ENCODE peak calls at places on chromosomes 16 and 17, in six cellular contexts. P is esophagus squamous epithelium, F is GM23248, E is upper lobe of right lung, D is SK-N-SH, Z is psoas muscle. C is an unnamed sample. For H3K4me1, the result is how much of the 10 kb centered on the place peaks cover.

GRCh38 chr17:59762826-59763374 is 55.4 kb downstream of the VMP1 start:
- DNase-seq in P (no peak), F (no peak), E (no peak), D (no peak), Z (no peak), C (no peak)

GRCh38 chr17:67588326-67588725 is 129.4 kb upstream of the NOL11 start:
- DNase-seq in P (no peak), F (no peak), E (no peak), D (no peak), Z (no peak), C (no peak)

GRCh38 chr16:73966851-73967250 is 329.8 kb upstream of the PSMD7 start:
- DNase-seq in P (no peak), F (no peak), E (no peak), D (no peak), Z (no peak), C (no peak)

GRCh38 chr17:32878211-32878610 is 1.3 kb upstream of the MYO1D start:
- DNase-seq in P (no peak), F (peak), E (peak), D (no peak), Z (peak), C (no peak)

GRCh38 chr17:57985675-57985974 is 2.4 kb downstream of the VEZF1 start:
- DNase-seq in P (no peak), F (peak), E (no peak), D (peak), Z (no peak), C (no peak)

GRCh38 chr16:56774009-56774408 is 44.1 kb downstream of the NUP93 start:
- DNase-seq in P (no peak), F (no peak), E (no peak), D (no peak), Z (no peak), C (no peak)

GRCh38 chr17:348692-349425 is 3.7 kb downstream of the RPH3AL start:
- DNase-seq in P (no peak), F (no peak), E (peak), D (no peak), Z (peak), C (no peak)

GRCh38 chr17:51118330-51119195 is 2.1 kb downstream of the SPAG9 start:
- DNase-seq in P (no peak), F (peak), E (no peak), D (peak), Z (peak), C (no peak)

GRCh38 chr16:22847100-22847499 is 33.1 kb downstream of the HS3ST2 start:
- DNase-seq in P (no peak), F (no peak), E (no peak), D (no peak), Z (no peak), C (no peak)

GRCh38 chr16:23534868-23535860 is 22.0 kb downstream of the EARS2 start:
- DNase-seq in P (no peak), F (peak), E (no peak), D (no peak), Z (no peak), C (no peak)

GRCh38 chr16:69522041-69522578 is 43.7 kb upstream of the NFAT5 start:
- DNase-seq in P (no peak), F (no peak), E (no peak), D (no peak), Z (no peak), C (no peak)

GRCh38 chr17:59371426-59372099 is 40.1 kb downstream of the YPEL2 start:
- DNase-seq in P (no peak), F (peak), E (no peak), D (no peak), Z (peak), C (no peak)

GRCh38 chr16:2500634-2500936 is 13.2 kb upstream of the ATP6V0C start:
- DNase-seq in P (no peak), F (no peak), E (no peak), D (peak), Z (no peak), C (no peak)

GRCh38 chr16:47060596-47060995 is 83.1 kb downstream of the NETO2 start:
- DNase-seq in P (no peak), F (no peak), E (peak), D (no peak), Z (no peak), C (no peak)

GRCh38 chr16:85690469-85691064 is 1.8 kb upstream of the GINS2 start:
- DNase-seq in P (no peak), F (no peak), E (no peak), D (peak), Z (no peak), C (no peak)

DNA sequence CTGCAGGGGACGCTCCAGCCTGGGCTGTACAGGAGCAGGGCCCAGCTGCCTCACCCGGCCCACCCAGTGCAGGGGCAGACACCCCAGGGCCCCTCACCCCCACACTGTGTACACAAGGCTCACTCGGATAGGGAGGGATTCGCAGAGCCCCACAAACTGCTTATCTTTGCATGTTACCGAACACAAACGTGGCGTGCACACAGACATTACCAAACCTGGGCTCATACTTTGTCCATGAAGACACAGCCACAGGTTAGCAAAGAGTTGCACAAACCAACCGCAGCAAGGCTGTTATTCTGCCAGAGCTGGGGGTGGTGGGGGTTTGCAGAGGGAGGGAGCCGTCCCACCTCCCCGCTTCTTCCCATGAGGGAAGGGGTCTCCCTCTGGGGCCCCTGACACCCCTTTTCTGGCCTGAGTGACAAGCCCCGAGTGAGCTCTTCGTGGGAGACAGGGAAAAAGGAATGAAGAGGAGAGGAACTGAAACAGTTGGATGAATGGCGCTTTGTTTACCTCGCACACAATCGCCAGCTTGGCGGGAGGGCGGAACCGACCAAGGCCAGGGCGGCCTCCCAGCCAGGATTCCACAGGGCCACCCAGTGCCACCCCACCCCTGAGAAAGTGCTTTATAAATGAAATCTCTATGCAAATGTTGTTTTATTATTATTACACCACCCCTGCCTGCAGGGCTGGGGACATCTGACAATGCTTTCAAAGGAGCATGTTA is 434 bp upstream of the CPSF4L start:
- DNase-seq in P (no peak), F (no peak), E (no peak), D (peak), Z (no peak), C (peak)
- H3K4me1 ChIP-seq in P (under half), F (under half), E (under half), D (under half), Z (under half), C (under half)

GRCh38 chr17:15264542-15264941 is 584 bp downstream of the PMP22 start:
- DNase-seq in P (no peak), F (no peak), E (peak), D (no peak), Z (peak), C (no peak)
- H3K4me1 ChIP-seq in P (half or more), F (under half), E (under half), D (under half), Z (under half), C (under half)

DNA sequence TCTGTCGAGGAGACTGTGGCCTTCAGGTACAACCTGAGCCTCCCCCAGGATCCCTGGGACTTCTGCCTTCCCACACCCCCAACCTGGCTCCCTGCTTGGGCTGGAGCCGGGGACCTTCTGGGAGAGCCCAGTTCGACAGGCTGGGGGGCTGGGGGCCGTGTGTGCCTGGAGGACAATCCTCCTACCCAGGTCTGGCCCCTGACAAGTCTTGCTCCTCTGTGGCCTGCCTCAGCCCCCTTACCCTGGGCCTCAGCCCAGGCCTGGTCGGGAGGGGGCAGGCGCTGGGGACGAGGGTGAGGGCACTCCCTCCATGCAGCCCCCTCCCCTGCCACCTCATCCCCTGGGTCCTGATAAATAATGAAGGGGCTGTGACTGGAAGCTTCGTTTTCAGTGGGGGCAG is 5.2 kb upstream of the BAHCC1 start:
- DNase-seq in P (no peak), F (no peak), E (no peak), D (no peak), Z (no peak), C (no peak)
- H3K4me1 ChIP-seq in P (half or more), F (under half), E (half or more), D (under half), Z (under half), C (under half)

GRCh38 chr16:12311887-12312286 is 335.4 kb downstream of the SNX29 start:
- DNase-seq in P (no peak), F (peak), E (no peak), D (no peak), Z (no peak), C (no peak)

GRCh38 chr16:12314786-12315185 is 338.3 kb downstream of the SNX29 start:
- DNase-seq in P (no peak), F (peak), E (no peak), D (no peak), Z (no peak), C (no peak)

GRCh38 chr16:12311309-12311708 is 334.8 kb downstream of the SNX29 start:
- DNase-seq in P (no peak), F (no peak), E (no peak), D (no peak), Z (no peak), C (no peak)

GRCh38 chr16:12315330-12316138 is 339.0 kb downstream of the SNX29 start:
- DNase-seq in P (no peak), F (no peak), E (no peak), D (no peak), Z (no peak), C (no peak)

DNA sequence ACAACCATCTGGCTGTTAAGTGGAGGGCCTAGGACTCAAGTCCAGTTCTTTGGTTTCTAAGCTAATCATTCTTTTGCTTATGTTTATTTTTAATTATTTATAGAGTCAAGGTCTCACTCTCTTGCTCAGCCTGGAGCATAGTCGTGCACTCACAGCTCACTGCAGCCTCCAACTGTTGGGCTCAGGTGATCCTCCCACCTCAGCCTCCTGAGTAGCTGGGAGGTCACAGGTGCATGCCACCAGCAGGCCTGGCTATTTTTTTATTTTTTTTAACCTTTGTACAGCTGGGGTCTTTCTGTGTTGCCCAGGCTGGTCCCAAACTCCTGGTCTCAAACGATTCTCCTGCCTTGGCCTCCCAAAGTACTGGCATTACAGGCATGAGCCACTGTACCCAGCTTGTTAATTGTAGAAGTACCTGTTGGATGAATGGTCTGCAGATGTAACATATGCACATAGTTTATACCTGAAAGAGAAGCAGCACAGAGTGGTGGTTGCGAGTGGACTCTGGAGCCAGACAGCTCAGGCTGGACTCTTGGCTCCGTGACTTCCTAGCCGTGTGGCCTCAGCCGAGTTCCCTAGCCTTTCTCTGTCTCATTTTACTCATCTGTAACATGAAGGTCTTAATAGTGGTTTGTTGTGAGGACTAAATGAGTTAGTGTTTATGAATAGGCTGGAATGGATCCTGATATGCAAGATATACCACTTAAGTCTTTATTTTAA is 337.5 kb downstream of the SNX29 start:
- DNase-seq in P (no peak), F (no peak), E (no peak), D (no peak), Z (no peak), C (no peak)
- H3K4me1 ChIP-seq in P (half or more), F (under half), E (under half), D (under half), Z (under half), C (under half)

DNA sequence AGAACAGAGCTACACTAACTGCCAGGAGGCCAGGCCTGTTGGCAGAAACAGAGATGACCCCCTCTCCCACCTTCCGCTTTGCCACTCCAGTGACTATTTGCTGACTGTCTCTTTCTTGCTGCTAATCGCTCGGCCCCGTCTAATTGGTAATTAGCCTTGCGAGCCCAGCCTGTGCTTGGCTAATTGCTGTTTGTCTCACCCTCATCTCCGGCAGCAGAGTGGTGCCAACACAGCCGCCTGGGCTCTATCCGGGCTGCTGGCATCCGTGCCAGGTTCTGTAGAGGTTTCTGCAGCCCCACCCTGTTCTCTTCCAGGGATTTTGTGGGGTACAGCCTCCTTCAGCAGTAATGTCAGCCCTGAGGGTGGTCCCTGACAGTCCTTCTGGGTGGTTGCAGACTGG is 27.4 kb upstream of the PHB1 start:
- DNase-seq in P (no peak), F (no peak), E (no peak), D (no peak), Z (no peak), C (no peak)
- H3K4me1 ChIP-seq in P (under half), F (under half), E (under half), D (under half), Z (under half), C (under half)

C was measured in SJSA1.